ENCODE peak calls at places on chromosome 6, in seven cellular contexts. Z, V, T, O, Y, W and P are unnamed samples.

GRCh38 chr6:157759028-157759427 is 64.0 kb upstream of the SNX9 start:
- DNase-seq in Z (no peak), V (no peak), T (no peak), O (no peak), Y (no peak), W (no peak), P (no peak)

GRCh38 chr6:41671376-41671775 is 33.1 kb downstream of the MDFI start:
- DNase-seq in Z (no peak), V (no peak), T (no peak), O (no peak), Y (no peak), W (no peak), P (no peak)

GRCh38 chr6:111411978-111412574 is 70.9 kb downstream of the REV3L start:
- DNase-seq in Z (no peak), V (no peak), T (no peak), O (peak), Y (no peak), W (no peak), P (no peak)

GRCh38 chr6:149440735-149441662 is 40.9 kb downstream of the SUMO4 start:
- DNase-seq in Z (no peak), V (no peak), T (no peak), O (no peak), Y (peak), W (no peak), P (no peak)

GRCh38 chr6:10449751-10450150 is 34.9 kb upstream of the TFAP2A start:
- DNase-seq in Z (no peak), V (no peak), T (no peak), O (no peak), Y (no peak), W (no peak), P (no peak)

GRCh38 chr6:143465546-143465945 is 14.9 kb downstream of the PEX3 start:
- DNase-seq in Z (no peak), V (no peak), T (no peak), O (no peak), Y (no peak), W (no peak), P (no peak)

GRCh38 chr6:7742214-7742613 is 16.3 kb downstream of the BMP6 start:
- DNase-seq in Z (no peak), V (no peak), T (no peak), O (no peak), Y (no peak), W (no peak), P (no peak)

GRCh38 chr6:5087389-5087788 is 2.2 kb downstream of the PPP1R3G start:
- DNase-seq in Z (no peak), V (no peak), T (no peak), O (no peak), Y (no peak), W (no peak), P (no peak)

GRCh38 chr6:75643173-75643572 is 41.5 kb downstream of the SENP6 start:
- DNase-seq in Z (no peak), V (no peak), T (no peak), O (no peak), Y (no peak), W (no peak), P (no peak)

GRCh38 chr6:36643967-36644366 is 34.5 kb upstream of the CDKN1A start:
- DNase-seq in Z (no peak), V (no peak), T (no peak), O (no peak), Y (no peak), W (no peak), P (no peak)

GRCh38 chr6:40160826-40161225 is 226.6 kb upstream of the MOCS1 start:
- DNase-seq in Z (no peak), V (peak), T (no peak), O (no peak), Y (no peak), W (no peak), P (no peak)
- TF ChIP-seq SP1 in Z (no peak), V (no peak), T (no peak), O (no peak), Y (no peak), W (no peak), P (no peak)

GRCh38 chr6:13851803-13852202 is 37.4 kb upstream of the MCUR1 start:
- DNase-seq in Z (no peak), V (no peak), T (no peak), O (no peak), Y (no peak), W (no peak), P (no peak)

GRCh38 chr6:13848553-13849150 is 34.3 kb upstream of the MCUR1 start:
- DNase-seq in Z (no peak), V (no peak), T (no peak), O (no peak), Y (no peak), W (no peak), P (no peak)

GRCh38 chr6:13847651-13848050 is 33.3 kb upstream of the MCUR1 start:
- DNase-seq in Z (no peak), V (no peak), T (no peak), O (no peak), Y (no peak), W (no peak), P (no peak)

DNA sequence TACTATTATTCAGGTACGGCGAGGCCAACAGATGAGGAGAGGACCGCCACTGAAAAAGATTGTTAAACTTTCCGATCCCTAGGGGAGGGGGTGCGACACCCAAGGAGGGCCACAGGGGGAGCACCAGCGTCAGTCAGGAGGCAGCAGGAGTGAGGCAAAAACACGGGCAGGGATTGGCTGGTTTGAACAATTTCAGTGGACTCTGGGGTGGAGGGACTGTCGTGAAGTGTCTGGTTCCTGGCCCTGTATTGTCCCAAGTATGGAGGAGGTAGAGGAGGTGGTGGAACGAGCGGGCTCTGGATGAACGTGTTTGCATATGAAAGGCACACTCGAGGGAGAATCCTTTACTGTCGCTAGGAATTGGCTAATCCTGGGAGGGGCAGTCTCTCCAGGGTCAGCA is 32.5 kb upstream of the MCUR1 start:
- DNase-seq in Z (peak), V (peak), T (peak), O (no peak), Y (peak), W (no peak), P (peak)
- TF ChIP-seq SP1 in Z (no peak), V (no peak), T (no peak), O (no peak), Y (no peak), W (no peak), P (no peak)

GRCh38 chr6:100620085-100620484 is 155.4 kb upstream of the SIM1 start:
- DNase-seq in Z (no peak), V (no peak), T (no peak), O (no peak), Y (no peak), W (no peak), P (no peak)
- TF ChIP-seq SP1 in Z (no peak), V (no peak), T (no peak), O (no peak), Y (no peak), W (no peak), P (no peak)

GRCh38 chr6:162906479-162906878 is 178.7 kb downstream of the PACRG start:
- DNase-seq in Z (no peak), V (no peak), T (no peak), O (no peak), Y (no peak), W (no peak), P (no peak)

GRCh38 chr6:162904069-162904663 is 176.4 kb downstream of the PACRG start:
- DNase-seq in Z (no peak), V (no peak), T (no peak), O (no peak), Y (no peak), W (no peak), P (no peak)

GRCh38 chr6:162913206-162913605 is 185.4 kb downstream of the PACRG start:
- DNase-seq in Z (no peak), V (no peak), T (no peak), O (no peak), Y (no peak), W (no peak), P (no peak)

DNA sequence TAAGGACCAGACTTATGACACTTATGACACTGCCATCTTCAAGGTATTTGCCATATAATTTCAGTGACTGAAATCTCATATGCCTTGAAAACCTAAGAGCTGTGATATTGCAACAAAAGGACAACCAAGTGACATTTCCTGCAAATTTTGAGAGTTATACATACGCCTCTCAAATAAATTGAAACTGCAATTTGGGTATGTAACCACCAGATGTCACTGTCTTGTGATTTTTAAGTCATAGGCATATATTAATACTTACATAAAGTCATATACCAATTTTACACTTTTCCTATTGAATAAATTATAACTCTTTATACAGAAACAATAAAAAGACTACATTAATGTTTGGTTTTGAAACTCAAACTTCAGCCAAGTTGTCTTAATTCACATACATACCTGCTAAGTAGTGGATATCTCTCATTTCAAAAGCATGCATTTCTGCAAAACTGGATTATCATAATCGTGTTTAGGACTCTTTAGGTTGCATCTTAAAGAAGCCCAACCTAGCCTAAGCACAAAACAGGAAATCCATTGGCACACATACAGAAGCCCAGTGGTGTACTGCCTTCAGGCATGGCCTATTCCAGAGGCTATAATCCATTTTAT is 180.2 kb downstream of the PACRG start:
- DNase-seq in Z (no peak), V (peak), T (peak), O (no peak), Y (peak), W (no peak), P (no peak)
- TF ChIP-seq SP1 in Z (no peak), V (no peak), T (no peak), O (no peak), Y (no peak), W (no peak), P (no peak)

DNA sequence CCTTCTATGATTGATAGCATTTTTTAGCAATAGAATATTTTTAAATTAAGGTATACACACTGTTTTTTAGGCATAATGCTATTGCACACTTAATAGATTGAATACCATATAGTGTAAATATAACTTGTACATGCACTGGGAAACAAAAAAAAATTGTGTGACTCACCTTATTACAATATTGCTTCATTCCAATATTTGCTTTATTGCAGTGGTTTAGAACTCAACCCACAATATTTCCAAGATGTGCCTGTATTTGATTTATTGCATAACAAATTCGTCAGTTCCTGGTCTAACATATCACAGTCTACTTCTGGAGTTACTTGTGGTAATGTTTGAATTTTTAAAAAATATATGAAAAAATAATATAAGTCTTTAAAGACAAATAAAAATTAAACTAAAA is 41.9 kb upstream of the DEFB112 start:
- DNase-seq in Z (no peak), V (no peak), T (no peak), O (no peak), Y (peak), W (no peak), P (no peak)
- TF ChIP-seq SP1 in Z (no peak), V (no peak), T (no peak), O (no peak), Y (no peak), W (no peak), P (no peak)

GRCh38 chr6:24440897-24441598 is 38.3 kb downstream of the MRS2 start:
- DNase-seq in Z (no peak), V (no peak), T (no peak), O (no peak), Y (no peak), W (no peak), P (peak)
- TF ChIP-seq SP1 in Z (no peak), V (no peak), T (no peak), O (no peak), Y (no peak), W (no peak), P (no peak)

DNA sequence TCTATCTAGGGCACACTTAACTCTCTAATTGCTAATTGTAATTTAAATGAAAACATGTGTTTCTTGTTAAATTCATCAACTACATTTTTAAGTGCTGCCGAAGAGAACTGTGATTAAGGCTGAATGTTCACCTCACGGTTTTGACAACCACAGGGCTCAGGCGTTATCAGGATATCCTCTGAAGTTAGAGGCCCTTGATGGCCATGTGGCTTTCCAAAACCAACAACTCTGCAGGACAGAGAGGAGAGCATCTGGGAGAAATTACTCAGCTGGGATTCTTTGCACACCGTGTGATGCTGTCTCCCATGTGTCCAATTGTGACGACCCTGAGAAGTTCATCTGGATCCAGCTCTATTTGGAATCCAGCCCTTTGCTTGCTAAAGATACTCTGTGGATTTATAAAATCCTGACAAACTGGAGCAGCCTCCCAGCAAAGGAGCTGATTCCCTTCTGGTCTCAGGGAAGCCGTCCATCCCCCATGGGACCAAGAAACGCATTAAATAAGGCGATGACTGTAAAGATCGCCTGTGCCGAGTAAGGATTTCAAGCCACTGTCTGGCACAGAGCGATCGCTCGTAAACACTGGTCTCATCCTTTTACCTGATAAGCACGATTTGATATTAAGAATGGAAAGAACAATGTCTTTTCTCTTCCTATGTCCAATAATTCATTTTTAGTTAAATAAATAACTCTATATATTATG is 401.1 kb downstream of the CD83 start:
- DNase-seq in Z (no peak), V (no peak), T (no peak), O (no peak), Y (no peak), W (no peak), P (no peak)
- TF ChIP-seq SP1 in Z (no peak), V (no peak), T (no peak), O (no peak), Y (no peak), W (no peak), P (no peak)